ENCODE peak calls at places on chromosomes 3 and 15, in four cellular contexts. One of them, this sample, is unnamed.

GRCh38 chr3:61331937-61332590 is 80.8 kb upstream of the FHIT start:
- DNase-seq in esophagus muscularis mucosa: no peak
- DNase-seq in neural crest cell: no peak
- DNase-seq in NCI-H2081: no peak
- DNase-seq in this sample: no peak

GRCh38 chr3:152961323-152961722 is 126.4 kb downstream of the P2RY1 start:
- DNase-seq in NCI-H2081: no peak
- DNase-seq in neural crest cell: no peak
- DNase-seq in esophagus muscularis mucosa: no peak
- DNase-seq in this sample: no peak

GRCh38 chr15:70284438-70285214 is 186.9 kb upstream of the TLE3 start:
- DNase-seq in neural crest cell: no peak
- DNase-seq in NCI-H2081: no peak
- DNase-seq in esophagus muscularis mucosa: no peak
- DNase-seq in this sample: no peak

GRCh38 chr3:123152656-123153055 is 49.1 kb upstream of the SEC22A start:
- DNase-seq in neural crest cell: no peak
- DNase-seq in esophagus muscularis mucosa: no peak
- DNase-seq in NCI-H2081: no peak
- DNase-seq in this sample: peak; percentile 49

GRCh38 chr15:28107111-28107893 is 8.2 kb upstream of the OCA2 start:
- DNase-seq in neural crest cell: no peak
- DNase-seq in esophagus muscularis mucosa: no peak
- DNase-seq in NCI-H2081: no peak
- DNase-seq in this sample: peak; percentile 72

GRCh38 chr3:44992555-44993470 is 16.8 kb downstream of the EXOSC7 start:
- DNase-seq in NCI-H2081: no peak
- DNase-seq in neural crest cell: peak; percentile 37
- DNase-seq in esophagus muscularis mucosa: no peak
- DNase-seq in this sample: no peak

GRCh38 chr15:51401872-51402517 is 60.5 kb downstream of the GLDN start:
- DNase-seq in NCI-H2081: peak; percentile 17
- DNase-seq in neural crest cell: peak; percentile 48
- DNase-seq in esophagus muscularis mucosa: peak; percentile 92
- DNase-seq in this sample: peak; percentile 66

GRCh38 chr3:124878561-124879394 is 8.4 kb downstream of the ITGB5 start:
- DNase-seq in NCI-H2081: no peak
- DNase-seq in esophagus muscularis mucosa: peak; percentile 94
- DNase-seq in neural crest cell: no peak
- DNase-seq in this sample: no peak

GRCh38 chr3:85172001-85172400 is 213.2 kb downstream of the CADM2 start:
- DNase-seq in esophagus muscularis mucosa: no peak
- DNase-seq in neural crest cell: no peak
- DNase-seq in NCI-H2081: no peak
- DNase-seq in this sample: no peak

GRCh38 chr3:189233225-189233858 is 61.6 kb downstream of the TPRG1 start:
- DNase-seq in NCI-H2081: peak; percentile 73
- DNase-seq in esophagus muscularis mucosa: no peak
- DNase-seq in neural crest cell: peak; percentile 26
- DNase-seq in this sample: peak; percentile 58

GRCh38 chr3:170425491-170426239 is 7.0 kb downstream of the CLDN11 start:
- DNase-seq in neural crest cell: peak; percentile 50
- DNase-seq in NCI-H2081: no peak
- DNase-seq in esophagus muscularis mucosa: no peak
- DNase-seq in this sample: peak; percentile 74

GRCh38 chr3:191414286-191414685 is 46.7 kb upstream of the PYDC2 start:
- DNase-seq in neural crest cell: no peak
- DNase-seq in esophagus muscularis mucosa: no peak
- DNase-seq in NCI-H2081: no peak
- DNase-seq in this sample: no peak

GRCh38 chr3:170909129-170909903 is 879 bp upstream of the EIF5A2 start:
- DNase-seq in neural crest cell: no peak
- DNase-seq in NCI-H2081: no peak
- DNase-seq in esophagus muscularis mucosa: no peak
- DNase-seq in this sample: no peak

GRCh38 chr15:56242576-56243116 is 1.0 kb downstream of the RFX7 start:
- DNase-seq in esophagus muscularis mucosa: no peak
- DNase-seq in neural crest cell: no peak
- DNase-seq in NCI-H2081: peak; percentile 28
- DNase-seq in this sample: no peak

GRCh38 chr3:71421820-71422566 is 161.5 kb downstream of the FOXP1 start:
- DNase-seq in esophagus muscularis mucosa: no peak
- DNase-seq in NCI-H2081: no peak
- DNase-seq in neural crest cell: no peak
- DNase-seq in this sample: no peak

GRCh38 chr15:77980094-77980493 is 97.4 kb downstream of the TBC1D2B start:
- DNase-seq in NCI-H2081: no peak
- DNase-seq in esophagus muscularis mucosa: no peak
- DNase-seq in neural crest cell: no peak
- DNase-seq in this sample: no peak

GRCh38 chr3:20975221-20975620 is 775.8 kb downstream of the ZNF385D start:
- DNase-seq in neural crest cell: no peak
- DNase-seq in NCI-H2081: no peak
- DNase-seq in esophagus muscularis mucosa: no peak
- DNase-seq in this sample: no peak

GRCh38 chr15:85750319-85750806 is 44.4 kb downstream of the KLHL25 start:
- DNase-seq in esophagus muscularis mucosa: no peak
- DNase-seq in neural crest cell: no peak
- DNase-seq in NCI-H2081: no peak
- DNase-seq in this sample: peak; percentile 56

This sample was measured in ecto neural progenitor cell.